ENCODE peak calls at places on chromosomes 3 and 15, in nine cellular contexts. X is T-helper 9 cell; W is G401; Y is body of pancreas; B is OCI-LY7; P is glutamatergic neuron; K is stimulated activated CD4-positive, alpha-beta T cell treated with anti-CD3 and anti-CD28 coated beads, Interleukin-15, amount 100 ng/mL, for 1 hour; F is mucosa of descending colon; U is cardiac muscle cell. I is an unnamed sample.

GRCh38 chr3:188491276-188491687 is 337.3 kb downstream of the LPP start:
- DNase-seq in X (no peak), W (peak; percentile 39), Y (no peak), B (no peak), P (no peak), K (no peak), F (no peak), U (no peak), I (peak; percentile 64)

GRCh38 chr3:104596054-104596453 is 770.7 kb upstream of the ALCAM start:
- DNase-seq in X (no peak), W (no peak), Y (no peak), B (no peak), P (no peak), K (no peak), F (no peak), U (no peak), I (peak; percentile 39)

GRCh38 chr3:160108357-160108756 is 116.9 kb upstream of the C3orf80 start:
- DNase-seq in X (no peak), W (no peak), Y (no peak), B (no peak), P (no peak), K (no peak), F (no peak), U (no peak), I (no peak)

GRCh38 chr3:187951452-187952190 is 202.3 kb upstream of the LPP start:
- DNase-seq in X (no peak), W (no peak), Y (no peak), B (peak; percentile 66), P (no peak), K (no peak), F (no peak), U (no peak), I (no peak)

GRCh38 chr3:109559389-109559788 is 222.0 kb upstream of the DPPA4 start:
- DNase-seq in X (no peak), W (no peak), Y (no peak), B (no peak), P (no peak), K (no peak), F (no peak), U (no peak), I (peak; percentile 6)

GRCh38 chr15:67030036-67030762 is 35.2 kb upstream of the SMAD3 start:
- DNase-seq in X (no peak), W (no peak), Y (peak; percentile 28), B (no peak), P (no peak), K (no peak), F (no peak), U (peak; percentile 72), I (no peak)

GRCh38 chr15:51830279-51830806 is 890 bp downstream of the TMOD3 start:
- DNase-seq in X (no peak), W (no peak), Y (no peak), B (peak; percentile 48), P (no peak), K (no peak), F (no peak), U (peak; percentile 45), I (peak; percentile 47)

GRCh38 chr3:94433811-94434210 is 370.9 kb downstream of the NSUN3 start:
- DNase-seq in X (no peak), W (no peak), Y (no peak), B (no peak), P (no peak), K (no peak), F (no peak), U (no peak), I (peak; percentile 37)

GRCh38 chr3:154280161-154280560 is 44.1 kb downstream of the DHX36 start:
- DNase-seq in X (no peak), W (no peak), Y (no peak), B (no peak), P (no peak), K (no peak), F (no peak), U (no peak), I (no peak)

GRCh38 chr3:125072310-125072709 is 16.5 kb upstream of the HEG1 start:
- DNase-seq in X (no peak), W (no peak), Y (no peak), B (no peak), P (no peak), K (no peak), F (no peak), U (no peak), I (peak; percentile 48)

GRCh38 chr3:179672918-179673317 is 20.1 kb downstream of the USP13 start:
- DNase-seq in X (no peak), W (no peak), Y (no peak), B (no peak), P (no peak), K (no peak), F (no peak), U (no peak), I (no peak)

GRCh38 chr15:93088200-93088980 is 621 bp downstream of the RGMA start:
- DNase-seq in X (no peak), W (no peak), Y (peak; percentile 44), B (no peak), P (peak; percentile 59), K (no peak), F (no peak), U (peak; percentile 48), I (no peak)

GRCh38 chr15:58498821-58499580 is 67.2 kb downstream of the LIPC start:
- DNase-seq in X (no peak), W (no peak), Y (no peak), B (no peak), P (no peak), K (no peak), F (no peak), U (no peak), I (peak; percentile 92)

GRCh38 chr15:97224191-97224641 is 736.3 kb upstream of the ARRDC4 start:
- DNase-seq in X (no peak), W (no peak), Y (no peak), B (no peak), P (no peak), K (no peak), F (no peak), U (no peak), I (no peak)

GRCh38 chr3:32780735-32781210 is 37.0 kb upstream of the TRIM71 start:
- DNase-seq in X (no peak), W (peak; percentile 19), Y (peak; percentile 53), B (no peak), P (peak; percentile 83), K (no peak), F (peak; percentile 59), U (peak; percentile 80), I (peak; percentile 62)

GRCh38 chr3:119239421-119239820 is 1.3 kb downstream of the B4GALT4 start:
- DNase-seq in X (no peak), W (peak; percentile 27), Y (no peak), B (peak; percentile 21), P (no peak), K (no peak), F (no peak), U (no peak), I (peak; percentile 29)

GRCh38 chr15:74785716-74786032 is 3.8 kb downstream of the CSK start:
- DNase-seq in X (no peak), W (no peak), Y (no peak), B (peak; percentile 57), P (no peak), K (no peak), F (peak; percentile 70), U (no peak), I (no peak)

GRCh38 chr3:107965141-107965540 is 125.7 kb downstream of the CD47 start:
- DNase-seq in X (no peak), W (no peak), Y (no peak), B (no peak), P (no peak), K (no peak), F (no peak), U (no peak), I (no peak)

GRCh38 chr3:5274116-5274515 is 86.6 kb downstream of the EDEM1 start:
- DNase-seq in X (no peak), W (no peak), Y (no peak), B (no peak), P (no peak), K (no peak), F (no peak), U (no peak), I (no peak)

GRCh38 chr3:183309276-183309675 is 56.2 kb downstream of the B3GNT5 start:
- DNase-seq in X (no peak), W (no peak), Y (peak; percentile 19), B (no peak), P (no peak), K (no peak), F (peak; percentile 81), U (no peak), I (no peak)